ENCODE peak calls at places on chromosomes 6 and 20, in four cellular contexts. S is dorsolateral prefrontal cortex; A is IMR-90; W is activated CD8-positive, alpha-beta T cell treated with anti-CD3 and anti-CD28 coated beads for 36 hours. Z is an unnamed sample.

GRCh38 chr6:53293691-53294090 is 55.1 kb downstream of the ELOVL5 start:
- DNase-seq in S (no peak), A (no peak), W (no peak), Z (no peak)

GRCh38 chr6:43807228-43808061 is 37.4 kb downstream of the VEGFA start:
- DNase-seq in S (no peak), A (peak; percentile 71), W (no peak), Z (no peak)

GRCh38 chr6:19866900-19867627 is 29.9 kb downstream of the ID4 start:
- DNase-seq in S (no peak), A (peak; percentile 55), W (no peak), Z (no peak)

GRCh38 chr6:93323630-93324029 is 95.7 kb downstream of the EPHA7 start:
- DNase-seq in S (no peak), A (no peak), W (no peak), Z (no peak)

GRCh38 chr6:96458771-96459170 is 62.8 kb upstream of the UFL1 start:
- DNase-seq in S (no peak), A (no peak), W (no peak), Z (no peak)

GRCh38 chr6:90538651-90539050 is 48.2 kb downstream of the MAP3K7 start:
- DNase-seq in S (no peak), A (peak; percentile 51), W (no peak), Z (no peak)

GRCh38 chr6:122789862-122790739 is 1.0 kb downstream of the SMPDL3A start:
- DNase-seq in S (peak; percentile 37), A (peak; percentile 30), W (peak; percentile 61), Z (peak; percentile 44)

GRCh38 chr6:45917439-45917838 is 98.2 kb downstream of the CLIC5 start:
- DNase-seq in S (no peak), A (no peak), W (no peak), Z (no peak)

GRCh38 chr20:12699374-12700228 is 309.2 kb upstream of the SPTLC3 start:
- DNase-seq in S (peak; percentile 12), A (no peak), W (no peak), Z (no peak)

GRCh38 chr6:12203001-12203400 is 87.2 kb upstream of the EDN1 start:
- DNase-seq in S (no peak), A (peak; percentile 44), W (no peak), Z (no peak)

GRCh38 chr6:17938885-17939284 is 48.5 kb downstream of the KIF13A start:
- DNase-seq in S (no peak), A (peak; percentile 81), W (no peak), Z (no peak)

GRCh38 chr6:84777888-84778287 is 13.5 kb upstream of the TBX18 start:
- DNase-seq in S (no peak), A (no peak), W (no peak), Z (no peak)

GRCh38 chr6:17469006-17469972 is 75.9 kb downstream of the CAP2 start:
- DNase-seq in S (no peak), A (no peak), W (no peak), Z (no peak)

GRCh38 chr20:58716476-58717277 is 24.1 kb downstream of the NPEPL1 start:
- DNase-seq in S (peak; percentile 10), A (no peak), W (no peak), Z (peak; percentile 22)

GRCh38 chr6:38489951-38490350 is 149.8 kb downstream of the BTBD9 start:
- DNase-seq in S (peak; percentile 42), A (peak; percentile 85), W (no peak), Z (no peak)
- TF ChIP-seq CTCF in S (no peak), A (no peak), W (no peak), Z (no peak)

DNA sequence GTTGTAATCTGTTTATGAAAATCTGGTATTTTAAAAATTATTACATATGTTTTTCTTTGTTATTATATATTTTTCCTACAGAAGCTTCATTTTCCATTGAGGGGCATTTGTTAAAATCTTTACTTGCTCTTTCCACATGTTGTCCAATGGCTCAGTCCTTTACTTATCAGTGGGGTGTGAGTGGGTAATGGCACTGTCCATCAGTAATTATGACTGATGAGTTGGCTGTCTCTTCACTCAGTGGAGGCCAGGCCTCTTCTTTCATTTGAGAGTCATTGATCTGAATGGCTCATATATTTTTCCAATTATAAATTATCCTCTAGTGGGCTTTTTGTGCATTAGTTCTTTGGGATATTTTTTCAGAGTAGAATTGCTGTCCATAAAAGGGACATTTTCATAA is 45.7 kb downstream of the FARS2 start:
- DNase-seq in S (no peak), A (no peak), W (no peak), Z (no peak)
- TF ChIP-seq CTCF in S (no peak), A (no peak), W (no peak), Z (no peak)

GRCh38 chr20:56517641-56518040 is 6.9 kb upstream of the FAM209A start:
- DNase-seq in S (no peak), A (no peak), W (no peak), Z (no peak)

GRCh38 chr20:56513807-56514150 is 10.8 kb upstream of the FAM209A start:
- DNase-seq in S (no peak), A (no peak), W (no peak), Z (no peak)

GRCh38 chr20:56517211-56517610 is 7.3 kb upstream of the FAM209A start:
- DNase-seq in S (no peak), A (no peak), W (no peak), Z (no peak)

GRCh38 chr20:56516631-56517030 is 7.9 kb upstream of the FAM209A start:
- DNase-seq in S (peak; percentile 52), A (no peak), W (no peak), Z (no peak)

DNA sequence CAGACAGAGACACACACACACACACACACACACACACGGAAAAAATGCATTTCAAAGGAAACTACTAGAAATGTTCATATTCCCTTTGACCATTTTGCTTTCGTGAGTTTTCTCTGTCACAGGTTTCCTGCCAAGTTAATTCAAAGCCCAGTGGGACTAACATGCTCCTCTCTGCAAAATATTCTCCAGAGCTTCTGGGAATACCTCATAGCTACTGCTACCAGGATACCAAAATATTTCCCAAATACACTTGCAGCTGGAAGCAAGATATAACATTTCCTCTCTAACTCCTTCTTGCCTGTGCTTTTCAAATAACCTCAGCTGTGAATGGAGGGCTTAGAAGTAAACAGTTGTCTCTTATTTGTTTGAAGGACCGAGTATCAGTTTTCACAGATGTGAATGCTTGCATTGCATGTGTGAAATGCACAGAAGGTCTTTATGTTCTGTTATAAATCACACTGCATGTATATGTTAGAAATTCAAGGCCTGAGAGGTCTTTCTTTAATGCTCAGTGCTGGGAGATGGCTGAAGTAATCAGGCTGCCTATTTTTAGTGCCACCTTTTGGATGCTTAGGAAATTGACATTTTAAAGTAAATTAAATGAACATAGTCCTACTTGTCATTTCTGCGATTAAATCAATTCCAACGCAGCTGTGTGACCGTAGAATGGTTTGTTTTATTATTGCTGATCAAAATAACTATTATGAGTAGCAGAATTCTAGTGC is 8.7 kb upstream of the FAM209A start:
- DNase-seq in S (no peak), A (peak; percentile 29), W (no peak), Z (no peak)
- TF ChIP-seq CTCF in S (peak; percentile 33), A (peak; percentile 36), W (no peak), Z (no peak)

GRCh38 chr20:56614196-56614595 is 14.9 kb upstream of the TFAP2C start:
- DNase-seq in S (no peak), A (no peak), W (no peak), Z (no peak)
- TF ChIP-seq CTCF in S (no peak), A (no peak), W (no peak), Z (no peak)

GRCh38 chr6:26420607-26421235 is 18.6 kb downstream of the BTN3A1 start:
- DNase-seq in S (no peak), A (peak; percentile 42), W (peak; percentile 44), Z (no peak)
- TF ChIP-seq CTCF in S (no peak), A (peak; percentile 39), W (peak; percentile 44), Z (peak; percentile 62)

DNA sequence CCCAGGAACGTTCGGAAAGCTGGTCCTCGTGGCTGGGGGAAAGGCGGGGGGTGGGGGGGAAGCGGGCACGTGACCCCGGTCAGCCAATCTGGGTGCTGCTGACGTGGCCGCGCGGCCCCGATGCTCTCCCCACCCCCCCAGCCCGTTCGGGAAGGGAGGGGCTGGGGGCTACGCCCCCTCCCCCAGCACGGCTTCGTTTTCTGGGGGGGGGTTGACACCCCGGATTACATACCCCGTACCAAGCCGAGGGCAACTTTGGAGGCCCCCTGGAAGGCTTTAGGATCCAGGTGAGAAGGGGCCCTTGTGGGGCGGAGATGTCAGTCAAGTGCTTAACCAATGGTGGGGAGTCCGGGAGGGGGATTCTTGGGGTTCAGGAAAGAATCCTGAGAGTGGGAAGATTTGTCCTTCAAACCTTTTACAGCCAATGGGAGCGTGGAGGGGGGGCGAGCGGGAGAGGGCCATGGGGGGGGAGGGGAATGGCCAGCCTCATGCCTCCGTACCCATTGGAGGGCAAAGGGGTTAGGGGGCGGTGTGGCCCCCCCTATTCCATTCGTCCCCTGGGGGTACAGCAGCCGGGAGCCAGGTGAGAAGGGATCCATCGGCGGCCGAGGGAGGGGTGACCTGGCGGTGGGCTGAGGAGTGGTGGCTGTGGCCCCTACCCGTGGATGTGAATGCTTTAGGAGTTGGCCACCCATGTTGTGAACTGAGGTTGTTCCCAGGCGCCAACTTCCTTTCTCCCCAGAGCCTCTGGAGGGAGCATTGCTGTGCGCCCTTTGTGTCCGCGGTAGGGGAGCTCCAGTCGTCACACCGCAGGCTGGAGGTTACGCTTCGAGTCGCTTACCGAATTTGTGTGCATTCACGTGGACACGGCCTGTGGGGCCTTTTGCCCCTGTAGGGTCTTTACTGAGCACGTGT is 633 bp downstream of the BRD2 start:
- DNase-seq in S (peak; percentile 82), A (peak; percentile 77), W (peak; percentile 83), Z (peak; percentile 84)
- TF ChIP-seq CTCF in S (peak; percentile 15), A (peak; percentile 30), W (no peak), Z (no peak)

GRCh38 chr20:49908258-49908565 is 7.1 kb downstream of the SPATA2 start:
- DNase-seq in S (no peak), A (no peak), W (no peak), Z (no peak)

GRCh38 chr20:49906615-49907154 is 8.6 kb downstream of the SPATA2 start:
- DNase-seq in S (no peak), A (no peak), W (no peak), Z (no peak)

GRCh38 chr20:49910340-49910706 is 5.0 kb downstream of the SPATA2 start:
- DNase-seq in S (no peak), A (no peak), W (no peak), Z (no peak)

GRCh38 chr20:49907405-49908257 is 7.7 kb downstream of the SPATA2 start:
- DNase-seq in S (no peak), A (no peak), W (no peak), Z (no peak)

DNA sequence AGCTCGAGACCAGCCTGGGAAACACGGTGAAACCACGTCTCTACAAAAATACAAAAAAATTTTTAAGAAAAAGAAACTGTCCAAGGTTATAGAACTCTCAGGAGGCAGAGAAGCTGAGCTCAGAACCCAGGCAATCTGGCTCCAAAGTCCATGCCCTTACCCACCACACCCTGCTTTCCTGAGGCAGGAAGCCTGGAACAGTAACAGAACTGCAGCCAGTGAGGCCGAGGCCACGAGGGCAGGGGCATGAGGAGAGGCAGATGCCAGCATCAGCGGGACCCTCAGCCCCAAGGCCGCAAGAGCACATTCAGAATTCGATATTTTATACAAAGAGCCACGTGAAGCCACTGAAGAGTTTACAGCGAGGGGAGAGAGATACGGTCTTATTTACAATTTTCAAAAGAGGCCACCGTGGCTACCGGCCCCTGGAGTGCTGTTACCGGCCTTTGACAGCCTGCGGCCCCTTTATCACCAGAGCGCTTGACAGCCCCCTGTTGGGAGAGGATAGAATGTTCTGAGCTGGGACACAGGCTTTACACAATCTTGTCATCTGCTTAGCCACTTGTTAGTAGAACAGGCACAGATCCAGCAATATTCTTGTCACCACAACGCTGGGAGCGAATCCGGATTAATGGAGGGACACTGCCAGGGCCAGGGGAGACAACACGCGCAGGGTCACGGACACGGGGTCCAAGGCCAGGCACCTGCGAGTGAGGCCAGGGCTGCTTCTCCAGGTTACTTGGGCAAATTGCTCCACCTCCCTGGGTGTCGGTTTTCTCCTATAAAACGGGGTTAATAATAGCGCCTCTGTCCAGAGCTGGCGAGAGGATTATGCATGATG is 5.6 kb downstream of the SPATA2 start:
- DNase-seq in S (peak; percentile 68), A (no peak), W (no peak), Z (no peak)
- TF ChIP-seq CTCF in S (peak; percentile 60), A (no peak), W (no peak), Z (no peak)